ENCODE peak calls at places on chromosomes 1 and 21, in ten cellular contexts. One of them, this sample, is unnamed.

GRCh38 chr1:51572365-51572764 is 44.5 kb upstream of the OSBPL9 start:
- DNase-seq in uterus: no peak
- DNase-seq in stimulated activated CD4-positive, alpha-beta T cell treated with anti-CD3 and anti-CD28 coated beads, Interleukin-12 subunit alpha, Interleukin-12 subunit beta, amount 100 ng/mL, for 48 hours: no peak
- DNase-seq in C1 segment of cervical spinal cord: no peak
- DNase-seq in AG08396: no peak
- DNase-seq in psoas muscle: no peak
- DNase-seq in posterior cingulate gyrus: no peak
- DNase-seq in kidney tubule cell: no peak
- DNase-seq in body of pancreas: no peak
- DNase-seq in central memory CD8-positive, alpha-beta T cell: no peak
- DNase-seq in this sample: no peak

GRCh38 chr1:81149649-81150335 is 650.9 kb upstream of the ADGRL2 start:
- DNase-seq in uterus: no peak
- DNase-seq in stimulated activated CD4-positive, alpha-beta T cell treated with anti-CD3 and anti-CD28 coated beads, Interleukin-12 subunit alpha, Interleukin-12 subunit beta, amount 100 ng/mL, for 48 hours: no peak
- DNase-seq in C1 segment of cervical spinal cord: no peak
- DNase-seq in AG08396: no peak
- DNase-seq in psoas muscle: no peak
- DNase-seq in posterior cingulate gyrus: no peak
- DNase-seq in kidney tubule cell: peak
- DNase-seq in body of pancreas: no peak
- DNase-seq in central memory CD8-positive, alpha-beta T cell: no peak
- DNase-seq in this sample: no peak

GRCh38 chr1:60553730-60554129 is 480.2 kb upstream of the C1orf87 start:
- DNase-seq in uterus: no peak
- DNase-seq in stimulated activated CD4-positive, alpha-beta T cell treated with anti-CD3 and anti-CD28 coated beads, Interleukin-12 subunit alpha, Interleukin-12 subunit beta, amount 100 ng/mL, for 48 hours: no peak
- DNase-seq in C1 segment of cervical spinal cord: no peak
- DNase-seq in AG08396: no peak
- DNase-seq in psoas muscle: no peak
- DNase-seq in posterior cingulate gyrus: no peak
- DNase-seq in kidney tubule cell: no peak
- DNase-seq in body of pancreas: no peak
- DNase-seq in central memory CD8-positive, alpha-beta T cell: no peak
- DNase-seq in this sample: no peak

GRCh38 chr1:221157026-221157761 is 278.0 kb downstream of the HLX start:
- DNase-seq in uterus: no peak
- DNase-seq in stimulated activated CD4-positive, alpha-beta T cell treated with anti-CD3 and anti-CD28 coated beads, Interleukin-12 subunit alpha, Interleukin-12 subunit beta, amount 100 ng/mL, for 48 hours: no peak
- DNase-seq in C1 segment of cervical spinal cord: no peak
- DNase-seq in AG08396: no peak
- DNase-seq in psoas muscle: no peak
- DNase-seq in posterior cingulate gyrus: no peak
- DNase-seq in kidney tubule cell: no peak
- DNase-seq in body of pancreas: no peak
- DNase-seq in central memory CD8-positive, alpha-beta T cell: no peak
- DNase-seq in this sample: no peak

GRCh38 chr1:219278288-219278687 is 104.6 kb downstream of the LYPLAL1 start:
- DNase-seq in uterus: no peak
- DNase-seq in stimulated activated CD4-positive, alpha-beta T cell treated with anti-CD3 and anti-CD28 coated beads, Interleukin-12 subunit alpha, Interleukin-12 subunit beta, amount 100 ng/mL, for 48 hours: no peak
- DNase-seq in C1 segment of cervical spinal cord: no peak
- DNase-seq in AG08396: no peak
- DNase-seq in psoas muscle: no peak
- DNase-seq in posterior cingulate gyrus: no peak
- DNase-seq in kidney tubule cell: no peak
- DNase-seq in body of pancreas: no peak
- DNase-seq in central memory CD8-positive, alpha-beta T cell: no peak
- DNase-seq in this sample: no peak

GRCh38 chr1:202569393-202570322 is 140.6 kb downstream of the SYT2 start:
- DNase-seq in uterus: no peak
- DNase-seq in stimulated activated CD4-positive, alpha-beta T cell treated with anti-CD3 and anti-CD28 coated beads, Interleukin-12 subunit alpha, Interleukin-12 subunit beta, amount 100 ng/mL, for 48 hours: no peak
- DNase-seq in C1 segment of cervical spinal cord: no peak
- DNase-seq in AG08396: no peak
- DNase-seq in psoas muscle: no peak
- DNase-seq in posterior cingulate gyrus: no peak
- DNase-seq in kidney tubule cell: peak
- DNase-seq in body of pancreas: no peak
- DNase-seq in central memory CD8-positive, alpha-beta T cell: no peak
- DNase-seq in this sample: no peak

GRCh38 chr1:184272178-184272866 is 114.5 kb upstream of the C1orf21 start:
- DNase-seq in uterus: no peak
- DNase-seq in stimulated activated CD4-positive, alpha-beta T cell treated with anti-CD3 and anti-CD28 coated beads, Interleukin-12 subunit alpha, Interleukin-12 subunit beta, amount 100 ng/mL, for 48 hours: no peak
- DNase-seq in C1 segment of cervical spinal cord: no peak
- DNase-seq in AG08396: no peak
- DNase-seq in psoas muscle: no peak
- DNase-seq in posterior cingulate gyrus: no peak
- DNase-seq in kidney tubule cell: peak
- DNase-seq in body of pancreas: no peak
- DNase-seq in central memory CD8-positive, alpha-beta T cell: no peak
- DNase-seq in this sample: no peak

GRCh38 chr21:28144653-28145052 is 848.0 kb downstream of the LTN1 start:
- DNase-seq in uterus: no peak
- DNase-seq in stimulated activated CD4-positive, alpha-beta T cell treated with anti-CD3 and anti-CD28 coated beads, Interleukin-12 subunit alpha, Interleukin-12 subunit beta, amount 100 ng/mL, for 48 hours: no peak
- DNase-seq in C1 segment of cervical spinal cord: no peak
- DNase-seq in AG08396: no peak
- DNase-seq in psoas muscle: no peak
- DNase-seq in posterior cingulate gyrus: no peak
- DNase-seq in kidney tubule cell: no peak
- DNase-seq in body of pancreas: no peak
- DNase-seq in central memory CD8-positive, alpha-beta T cell: no peak
- DNase-seq in this sample: no peak

GRCh38 chr1:44620072-44620471 is 54.2 kb downstream of the TMEM53 start:
- DNase-seq in uterus: no peak
- DNase-seq in stimulated activated CD4-positive, alpha-beta T cell treated with anti-CD3 and anti-CD28 coated beads, Interleukin-12 subunit alpha, Interleukin-12 subunit beta, amount 100 ng/mL, for 48 hours: no peak
- DNase-seq in C1 segment of cervical spinal cord: no peak
- DNase-seq in AG08396: no peak
- DNase-seq in psoas muscle: no peak
- DNase-seq in posterior cingulate gyrus: no peak
- DNase-seq in kidney tubule cell: no peak
- DNase-seq in body of pancreas: no peak
- DNase-seq in central memory CD8-positive, alpha-beta T cell: no peak
- DNase-seq in this sample: no peak